ENCODE peak calls at places on chromosome 6, in six cellular contexts. One of them, this sample, is unnamed.

GRCh38 chr6:3530515-3530914 is 73.7 kb upstream of the SLC22A23 start:
- DNase-seq in colonic mucosa: peak
- DNase-seq in CD8-positive, alpha-beta T cell: no peak
- DNase-seq in mammary epithelial cell: no peak
- DNase-seq in transverse colon: no peak
- DNase-seq in IMR-90: no peak
- DNase-seq in this sample: no peak

GRCh38 chr6:129828229-129828628 is 32.9 kb downstream of the TMEM244 start:
- DNase-seq in colonic mucosa: no peak
- DNase-seq in CD8-positive, alpha-beta T cell: no peak
- DNase-seq in mammary epithelial cell: no peak
- DNase-seq in transverse colon: no peak
- DNase-seq in IMR-90: no peak
- DNase-seq in this sample: no peak

GRCh38 chr6:53793318-53793975 is 1.4 kb upstream of the LRRC1 start:
- DNase-seq in colonic mucosa: peak
- DNase-seq in CD8-positive, alpha-beta T cell: peak
- DNase-seq in mammary epithelial cell: peak
- DNase-seq in transverse colon: peak
- DNase-seq in IMR-90: peak
- DNase-seq in this sample: peak

GRCh38 chr6:98824163-98824906 is 10.0 kb upstream of the POU3F2 start:
- DNase-seq in colonic mucosa: no peak
- DNase-seq in CD8-positive, alpha-beta T cell: no peak
- DNase-seq in mammary epithelial cell: no peak
- DNase-seq in transverse colon: no peak
- DNase-seq in IMR-90: no peak
- DNase-seq in this sample: no peak

GRCh38 chr6:150998992-150999975 is 133.8 kb downstream of the MTHFD1L start:
- DNase-seq in colonic mucosa: no peak
- DNase-seq in CD8-positive, alpha-beta T cell: no peak
- DNase-seq in mammary epithelial cell: no peak
- DNase-seq in transverse colon: no peak
- DNase-seq in IMR-90: no peak
- DNase-seq in this sample: peak

GRCh38 chr6:93418448-93419303 is 683 bp downstream of the EPHA7 start:
- DNase-seq in colonic mucosa: peak
- DNase-seq in CD8-positive, alpha-beta T cell: no peak
- DNase-seq in mammary epithelial cell: no peak
- DNase-seq in transverse colon: peak
- DNase-seq in IMR-90: no peak
- DNase-seq in this sample: no peak

GRCh38 chr6:158518196-158519127 is 41.4 kb upstream of the TMEM181 start:
- DNase-seq in colonic mucosa: peak
- DNase-seq in CD8-positive, alpha-beta T cell: peak
- DNase-seq in mammary epithelial cell: peak
- DNase-seq in transverse colon: peak
- DNase-seq in IMR-90: peak
- DNase-seq in this sample: peak

GRCh38 chr6:68653074-68653705 is 18.1 kb downstream of the ADGRB3 start:
- DNase-seq in colonic mucosa: no peak
- DNase-seq in CD8-positive, alpha-beta T cell: no peak
- DNase-seq in mammary epithelial cell: no peak
- DNase-seq in transverse colon: no peak
- DNase-seq in IMR-90: no peak
- DNase-seq in this sample: no peak

GRCh38 chr6:14671261-14671681 is 553.7 kb downstream of the CD83 start:
- DNase-seq in colonic mucosa: no peak
- DNase-seq in CD8-positive, alpha-beta T cell: no peak
- DNase-seq in mammary epithelial cell: peak
- DNase-seq in transverse colon: no peak
- DNase-seq in IMR-90: peak
- DNase-seq in this sample: peak

GRCh38 chr6:30155522-30156261 is 5.3 kb downstream of the TRIM10 start:
- DNase-seq in colonic mucosa: no peak
- DNase-seq in CD8-positive, alpha-beta T cell: no peak
- DNase-seq in mammary epithelial cell: no peak
- DNase-seq in transverse colon: no peak
- DNase-seq in IMR-90: no peak
- DNase-seq in this sample: no peak

GRCh38 chr6:159169557-159170332 is 545 bp downstream of the FNDC1 start:
- DNase-seq in colonic mucosa: peak
- DNase-seq in CD8-positive, alpha-beta T cell: no peak
- DNase-seq in mammary epithelial cell: peak
- DNase-seq in transverse colon: no peak
- DNase-seq in IMR-90: peak
- DNase-seq in this sample: peak

GRCh38 chr6:69019832-69020231 is 384.8 kb downstream of the ADGRB3 start:
- DNase-seq in colonic mucosa: no peak
- DNase-seq in CD8-positive, alpha-beta T cell: no peak
- DNase-seq in mammary epithelial cell: no peak
- DNase-seq in transverse colon: no peak
- DNase-seq in IMR-90: peak
- DNase-seq in this sample: peak

GRCh38 chr6:16974387-16974673 is 127.5 kb upstream of the STMND1 start:
- DNase-seq in colonic mucosa: no peak
- DNase-seq in CD8-positive, alpha-beta T cell: no peak
- DNase-seq in mammary epithelial cell: no peak
- DNase-seq in transverse colon: no peak
- DNase-seq in IMR-90: no peak
- DNase-seq in this sample: no peak
- H3K4me3 ChIP-seq in colonic mucosa: no peak
- H3K4me3 ChIP-seq in CD8-positive, alpha-beta T cell: no peak
- H3K4me3 ChIP-seq in mammary epithelial cell: no peak
- H3K4me3 ChIP-seq in transverse colon: no peak
- H3K4me3 ChIP-seq in IMR-90: no peak
- H3K4me3 ChIP-seq in this sample: no peak

GRCh38 chr6:166036321-166037105 is 131.1 kb downstream of the TBXT start:
- DNase-seq in colonic mucosa: no peak
- DNase-seq in CD8-positive, alpha-beta T cell: no peak
- DNase-seq in mammary epithelial cell: no peak
- DNase-seq in transverse colon: no peak
- DNase-seq in IMR-90: peak
- DNase-seq in this sample: peak

GRCh38 chr6:166027761-166028160 is 139.9 kb downstream of the TBXT start:
- DNase-seq in colonic mucosa: no peak
- DNase-seq in CD8-positive, alpha-beta T cell: no peak
- DNase-seq in mammary epithelial cell: no peak
- DNase-seq in transverse colon: no peak
- DNase-seq in IMR-90: peak
- DNase-seq in this sample: peak

GRCh38 chr6:166031275-166031674 is 136.4 kb downstream of the TBXT start:
- DNase-seq in colonic mucosa: no peak
- DNase-seq in CD8-positive, alpha-beta T cell: no peak
- DNase-seq in mammary epithelial cell: no peak
- DNase-seq in transverse colon: no peak
- DNase-seq in IMR-90: no peak
- DNase-seq in this sample: no peak

GRCh38 chr6:166029506-166029905 is 138.1 kb downstream of the TBXT start:
- DNase-seq in colonic mucosa: no peak
- DNase-seq in CD8-positive, alpha-beta T cell: no peak
- DNase-seq in mammary epithelial cell: no peak
- DNase-seq in transverse colon: no peak
- DNase-seq in IMR-90: peak
- DNase-seq in this sample: peak

DNA sequence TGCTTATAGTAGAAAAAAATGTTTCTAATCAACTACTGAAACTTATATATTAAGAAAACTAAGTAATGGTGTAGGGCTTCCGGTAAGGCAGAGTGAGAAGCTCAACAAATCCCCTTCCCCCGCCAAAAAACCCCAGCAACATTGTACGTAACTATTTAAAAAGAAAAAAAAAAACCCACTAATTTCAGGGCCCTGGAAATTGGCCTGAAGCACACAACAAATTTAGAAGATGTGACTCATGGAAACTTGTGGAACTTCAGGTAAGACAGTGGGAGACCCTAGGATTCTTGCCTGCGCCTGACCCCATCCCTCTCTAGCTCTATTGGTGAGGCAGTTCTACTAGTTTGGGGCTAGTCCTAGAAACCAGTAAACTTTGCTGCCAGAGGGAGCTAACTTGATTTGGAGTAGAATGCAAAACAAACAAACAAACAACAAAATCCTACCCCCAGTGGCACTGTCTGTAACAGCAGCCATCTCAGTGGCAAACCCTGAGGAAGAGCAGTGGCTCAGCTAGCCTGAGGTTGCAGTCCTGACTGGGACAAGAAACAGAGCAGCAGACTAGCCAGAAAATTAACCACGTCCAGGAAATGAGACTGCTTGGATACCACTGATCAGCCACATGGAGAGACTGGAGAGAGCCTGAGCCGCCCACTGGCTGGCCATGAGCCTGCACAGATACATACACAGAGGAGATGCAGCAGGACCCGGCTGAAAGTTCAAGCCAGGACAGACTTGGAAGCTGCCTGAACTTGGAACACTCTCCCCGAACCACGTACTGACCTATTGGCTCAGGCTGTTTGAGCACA is 135.1 kb downstream of the TBXT start:
- DNase-seq in colonic mucosa: no peak
- DNase-seq in CD8-positive, alpha-beta T cell: no peak
- DNase-seq in mammary epithelial cell: no peak
- DNase-seq in transverse colon: peak
- DNase-seq in IMR-90: peak
- DNase-seq in this sample: peak
- TF ChIP-seq CTCF in colonic mucosa: no peak
- TF ChIP-seq CTCF in CD8-positive, alpha-beta T cell: no peak
- TF ChIP-seq CTCF in mammary epithelial cell: no peak
- TF ChIP-seq CTCF in transverse colon: peak
- TF ChIP-seq CTCF in IMR-90: peak
- TF ChIP-seq CTCF in this sample: peak

GRCh38 chr6:1870267-1870666 is 260.6 kb downstream of the FOXC1 start:
- DNase-seq in colonic mucosa: no peak
- DNase-seq in CD8-positive, alpha-beta T cell: no peak
- DNase-seq in mammary epithelial cell: no peak
- DNase-seq in transverse colon: no peak
- DNase-seq in IMR-90: no peak
- DNase-seq in this sample: no peak

GRCh38 chr6:1870902-1871301 is 261.2 kb downstream of the FOXC1 start:
- DNase-seq in colonic mucosa: no peak
- DNase-seq in CD8-positive, alpha-beta T cell: no peak
- DNase-seq in mammary epithelial cell: no peak
- DNase-seq in transverse colon: no peak
- DNase-seq in IMR-90: no peak
- DNase-seq in this sample: no peak

GRCh38 chr6:1871936-1872335 is 262.2 kb downstream of the FOXC1 start:
- DNase-seq in colonic mucosa: no peak
- DNase-seq in CD8-positive, alpha-beta T cell: no peak
- DNase-seq in mammary epithelial cell: no peak
- DNase-seq in transverse colon: no peak
- DNase-seq in IMR-90: no peak
- DNase-seq in this sample: no peak

GRCh38 chr6:1868561-1869261 is 259.0 kb downstream of the FOXC1 start:
- DNase-seq in colonic mucosa: no peak
- DNase-seq in CD8-positive, alpha-beta T cell: no peak
- DNase-seq in mammary epithelial cell: no peak
- DNase-seq in transverse colon: no peak
- DNase-seq in IMR-90: no peak
- DNase-seq in this sample: no peak

DNA sequence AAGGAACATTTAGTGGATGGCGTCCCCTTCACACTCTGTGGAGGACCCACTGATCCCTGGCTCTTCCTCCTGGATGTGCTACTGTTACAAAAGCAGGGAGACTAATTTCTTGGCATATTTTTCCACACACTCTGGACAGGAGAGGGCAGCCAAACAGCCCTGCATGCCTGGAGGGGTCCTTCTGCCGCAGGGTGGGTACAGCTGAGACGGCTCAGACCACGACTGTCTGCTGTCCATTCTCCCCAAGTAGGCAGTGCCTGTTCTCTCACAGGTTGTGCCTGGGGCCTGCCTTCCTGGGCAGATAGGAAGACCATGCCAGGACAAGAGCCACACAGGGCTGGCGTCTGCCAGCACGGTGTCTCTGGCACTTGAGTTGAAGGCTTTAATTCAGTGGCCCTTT is 260.1 kb downstream of the FOXC1 start:
- DNase-seq in colonic mucosa: no peak
- DNase-seq in CD8-positive, alpha-beta T cell: no peak
- DNase-seq in mammary epithelial cell: no peak
- DNase-seq in transverse colon: no peak
- DNase-seq in IMR-90: no peak
- DNase-seq in this sample: no peak
- H3K4me3 ChIP-seq in colonic mucosa: no peak
- H3K4me3 ChIP-seq in CD8-positive, alpha-beta T cell: no peak
- H3K4me3 ChIP-seq in mammary epithelial cell: no peak
- H3K4me3 ChIP-seq in transverse colon: no peak
- H3K4me3 ChIP-seq in IMR-90: no peak
- H3K4me3 ChIP-seq in this sample: no peak

GRCh38 chr6:22471369-22471690 is 98.0 kb upstream of the HDGFL1 start:
- DNase-seq in colonic mucosa: no peak
- DNase-seq in CD8-positive, alpha-beta T cell: no peak
- DNase-seq in mammary epithelial cell: no peak
- DNase-seq in transverse colon: no peak
- DNase-seq in IMR-90: no peak
- DNase-seq in this sample: no peak

GRCh38 chr6:22467645-22468044 is 101.7 kb upstream of the HDGFL1 start:
- DNase-seq in colonic mucosa: no peak
- DNase-seq in CD8-positive, alpha-beta T cell: no peak
- DNase-seq in mammary epithelial cell: no peak
- DNase-seq in transverse colon: no peak
- DNase-seq in IMR-90: no peak
- DNase-seq in this sample: no peak

GRCh38 chr6:22471746-22472145 is 97.6 kb upstream of the HDGFL1 start:
- DNase-seq in colonic mucosa: no peak
- DNase-seq in CD8-positive, alpha-beta T cell: no peak
- DNase-seq in mammary epithelial cell: no peak
- DNase-seq in transverse colon: no peak
- DNase-seq in IMR-90: no peak
- DNase-seq in this sample: no peak

GRCh38 chr6:22468566-22468965 is 100.8 kb upstream of the HDGFL1 start:
- DNase-seq in colonic mucosa: no peak
- DNase-seq in CD8-positive, alpha-beta T cell: no peak
- DNase-seq in mammary epithelial cell: no peak
- DNase-seq in transverse colon: no peak
- DNase-seq in IMR-90: peak
- DNase-seq in this sample: peak

DNA sequence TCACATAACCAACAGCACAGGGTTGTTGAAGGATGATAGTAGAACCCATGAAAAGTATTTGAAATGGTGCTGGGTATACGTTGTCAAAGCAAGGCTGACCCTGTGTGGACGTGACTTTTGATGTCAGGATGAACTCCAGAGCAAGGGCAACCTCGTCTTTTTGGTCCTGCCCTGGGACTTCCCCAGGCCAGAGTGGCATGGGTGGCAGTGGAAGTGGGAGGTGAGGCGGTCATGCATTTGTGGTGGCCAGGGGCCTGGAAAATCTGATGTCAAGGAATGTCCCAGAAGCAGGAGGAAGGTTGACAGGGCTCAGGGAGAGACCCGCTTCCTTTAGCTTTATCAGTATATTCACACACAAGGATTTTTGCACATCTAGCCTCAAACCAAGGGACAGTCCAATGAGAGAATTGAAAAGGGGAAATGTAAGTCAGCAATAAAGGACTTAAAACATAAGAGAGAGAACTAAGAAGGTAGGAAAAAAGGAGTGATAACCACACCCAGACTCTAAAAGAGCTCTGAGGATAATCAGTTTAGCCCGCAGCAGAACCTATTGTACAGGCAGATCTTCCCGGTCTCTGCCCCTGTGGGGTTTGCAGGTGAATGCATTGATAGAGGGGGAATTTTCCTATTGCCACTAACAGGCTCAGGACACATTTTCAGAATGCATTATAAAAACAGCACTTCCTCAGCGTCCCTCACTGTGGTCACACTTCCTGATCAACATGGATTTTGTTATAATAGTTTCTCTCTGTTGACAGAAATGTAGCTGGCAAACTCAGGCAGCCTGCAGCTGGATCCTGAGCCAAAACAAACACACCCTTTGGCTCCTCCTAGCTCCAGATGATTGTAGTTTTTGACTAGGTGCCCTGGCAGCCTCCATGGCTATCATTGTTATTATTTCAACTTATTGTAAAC is 98.7 kb upstream of the HDGFL1 start:
- DNase-seq in colonic mucosa: peak
- DNase-seq in CD8-positive, alpha-beta T cell: no peak
- DNase-seq in mammary epithelial cell: peak
- DNase-seq in transverse colon: peak
- DNase-seq in IMR-90: peak
- DNase-seq in this sample: peak
- TF ChIP-seq CTCF in colonic mucosa: no peak
- TF ChIP-seq CTCF in CD8-positive, alpha-beta T cell: no peak
- TF ChIP-seq CTCF in mammary epithelial cell: peak
- TF ChIP-seq CTCF in transverse colon: no peak
- TF ChIP-seq CTCF in IMR-90: peak
- TF ChIP-seq CTCF in this sample: peak